ENCODE peak calls at places on chromosomes 6 and 20, in nine cellular contexts. One of them, this sample, is unnamed.

GRCh38 chr20:51345601-51346101 is 196.9 kb downstream of the NFATC2 start:
- DNase-seq in GM19239: no peak
- DNase-seq in trophoblast cell: peak
- DNase-seq in esophagus squamous epithelium: no peak
- DNase-seq in activated naive CD4-positive, alpha-beta T cell treated with anti-CD3 and anti-CD28 coated beads for 36 hours: no peak
- DNase-seq in head of caudate nucleus: no peak
- DNase-seq in GM04503: no peak
- DNase-seq in CMK: no peak
- DNase-seq in pancreas: no peak
- DNase-seq in this sample: no peak

GRCh38 chr6:111306104-111306888 is 176.7 kb downstream of the REV3L start:
- DNase-seq in head of caudate nucleus: no peak
- DNase-seq in activated naive CD4-positive, alpha-beta T cell treated with anti-CD3 and anti-CD28 coated beads for 36 hours: no peak
- DNase-seq in GM19239: no peak
- DNase-seq in pancreas: no peak
- DNase-seq in esophagus squamous epithelium: no peak
- DNase-seq in GM04503: no peak
- DNase-seq in trophoblast cell: no peak
- DNase-seq in CMK: no peak
- DNase-seq in this sample: no peak

GRCh38 chr20:19806806-19807691 is 49.0 kb downstream of the RIN2 start:
- DNase-seq in trophoblast cell: no peak
- DNase-seq in pancreas: peak
- DNase-seq in CMK: no peak
- DNase-seq in activated naive CD4-positive, alpha-beta T cell treated with anti-CD3 and anti-CD28 coated beads for 36 hours: no peak
- DNase-seq in GM19239: no peak
- DNase-seq in esophagus squamous epithelium: no peak
- DNase-seq in head of caudate nucleus: no peak
- DNase-seq in GM04503: no peak
- DNase-seq in this sample: no peak

GRCh38 chr20:53402233-53403005 is 191.2 kb downstream of the ZNF217 start:
- DNase-seq in activated naive CD4-positive, alpha-beta T cell treated with anti-CD3 and anti-CD28 coated beads for 36 hours: peak
- DNase-seq in CMK: no peak
- DNase-seq in trophoblast cell: no peak
- DNase-seq in GM04503: no peak
- DNase-seq in head of caudate nucleus: no peak
- DNase-seq in GM19239: no peak
- DNase-seq in esophagus squamous epithelium: no peak
- DNase-seq in pancreas: no peak
- DNase-seq in this sample: no peak

GRCh38 chr20:19628570-19629134 is 129.4 kb upstream of the RIN2 start:
- DNase-seq in GM19239: peak
- DNase-seq in activated naive CD4-positive, alpha-beta T cell treated with anti-CD3 and anti-CD28 coated beads for 36 hours: peak
- DNase-seq in CMK: peak
- DNase-seq in pancreas: peak
- DNase-seq in trophoblast cell: peak
- DNase-seq in GM04503: peak
- DNase-seq in head of caudate nucleus: peak
- DNase-seq in esophagus squamous epithelium: no peak
- DNase-seq in this sample: peak

GRCh38 chr6:80605165-80605989 is 498.9 kb downstream of the BCKDHB start:
- DNase-seq in head of caudate nucleus: no peak
- DNase-seq in GM04503: no peak
- DNase-seq in trophoblast cell: no peak
- DNase-seq in esophagus squamous epithelium: no peak
- DNase-seq in GM19239: peak
- DNase-seq in pancreas: no peak
- DNase-seq in CMK: peak
- DNase-seq in activated naive CD4-positive, alpha-beta T cell treated with anti-CD3 and anti-CD28 coated beads for 36 hours: no peak
- DNase-seq in this sample: peak

GRCh38 chr6:144285798-144286502 is 815 bp downstream of the UTRN start:
- DNase-seq in activated naive CD4-positive, alpha-beta T cell treated with anti-CD3 and anti-CD28 coated beads for 36 hours: peak
- DNase-seq in GM04503: peak
- DNase-seq in GM19239: peak
- DNase-seq in trophoblast cell: peak
- DNase-seq in pancreas: peak
- DNase-seq in head of caudate nucleus: peak
- DNase-seq in esophagus squamous epithelium: no peak
- DNase-seq in CMK: no peak
- DNase-seq in this sample: peak

GRCh38 chr6:14008809-14009208 is 84.1 kb downstream of the RNF182 start:
- DNase-seq in activated naive CD4-positive, alpha-beta T cell treated with anti-CD3 and anti-CD28 coated beads for 36 hours: no peak
- DNase-seq in GM19239: no peak
- DNase-seq in pancreas: no peak
- DNase-seq in head of caudate nucleus: no peak
- DNase-seq in GM04503: no peak
- DNase-seq in CMK: no peak
- DNase-seq in trophoblast cell: no peak
- DNase-seq in esophagus squamous epithelium: no peak
- DNase-seq in this sample: no peak

GRCh38 chr6:167588181-167588919 is 238.4 kb upstream of the AFDN start:
- DNase-seq in trophoblast cell: no peak
- DNase-seq in activated naive CD4-positive, alpha-beta T cell treated with anti-CD3 and anti-CD28 coated beads for 36 hours: no peak
- DNase-seq in GM19239: no peak
- DNase-seq in CMK: no peak
- DNase-seq in GM04503: no peak
- DNase-seq in esophagus squamous epithelium: no peak
- DNase-seq in pancreas: no peak
- DNase-seq in head of caudate nucleus: peak
- DNase-seq in this sample: peak

GRCh38 chr6:157056275-157056674 is 267.0 kb downstream of the TMEM242 start:
- DNase-seq in activated naive CD4-positive, alpha-beta T cell treated with anti-CD3 and anti-CD28 coated beads for 36 hours: peak
- DNase-seq in trophoblast cell: no peak
- DNase-seq in head of caudate nucleus: no peak
- DNase-seq in GM19239: no peak
- DNase-seq in pancreas: no peak
- DNase-seq in CMK: no peak
- DNase-seq in GM04503: no peak
- DNase-seq in esophagus squamous epithelium: no peak
- DNase-seq in this sample: no peak

GRCh38 chr20:46132705-46133120 is 14.6 kb downstream of the CD40 start:
- DNase-seq in activated naive CD4-positive, alpha-beta T cell treated with anti-CD3 and anti-CD28 coated beads for 36 hours: peak
- DNase-seq in GM04503: no peak
- DNase-seq in head of caudate nucleus: peak
- DNase-seq in trophoblast cell: peak
- DNase-seq in pancreas: peak
- DNase-seq in GM19239: peak
- DNase-seq in esophagus squamous epithelium: no peak
- DNase-seq in CMK: no peak
- DNase-seq in this sample: peak

GRCh38 chr6:106039836-106040592 is 46.1 kb upstream of the PRDM1 start:
- DNase-seq in activated naive CD4-positive, alpha-beta T cell treated with anti-CD3 and anti-CD28 coated beads for 36 hours: no peak
- DNase-seq in GM19239: no peak
- DNase-seq in CMK: no peak
- DNase-seq in trophoblast cell: no peak
- DNase-seq in esophagus squamous epithelium: no peak
- DNase-seq in pancreas: no peak
- DNase-seq in GM04503: no peak
- DNase-seq in head of caudate nucleus: no peak
- DNase-seq in this sample: no peak

GRCh38 chr20:2108498-2108897 is 6.9 kb downstream of the STK35 start:
- DNase-seq in GM04503: no peak
- DNase-seq in CMK: no peak
- DNase-seq in esophagus squamous epithelium: no peak
- DNase-seq in trophoblast cell: no peak
- DNase-seq in GM19239: no peak
- DNase-seq in head of caudate nucleus: no peak
- DNase-seq in pancreas: no peak
- DNase-seq in activated naive CD4-positive, alpha-beta T cell treated with anti-CD3 and anti-CD28 coated beads for 36 hours: no peak
- DNase-seq in this sample: no peak

GRCh38 chr20:2751868-2752630 is 48.4 kb downstream of the CPXM1 start:
- DNase-seq in pancreas: no peak
- DNase-seq in head of caudate nucleus: no peak
- DNase-seq in CMK: no peak
- DNase-seq in trophoblast cell: no peak
- DNase-seq in GM19239: peak
- DNase-seq in GM04503: no peak
- DNase-seq in esophagus squamous epithelium: no peak
- DNase-seq in activated naive CD4-positive, alpha-beta T cell treated with anti-CD3 and anti-CD28 coated beads for 36 hours: peak
- DNase-seq in this sample: no peak

GRCh38 chr6:12494161-12494560 is 204.0 kb downstream of the EDN1 start:
- DNase-seq in trophoblast cell: no peak
- DNase-seq in CMK: no peak
- DNase-seq in esophagus squamous epithelium: no peak
- DNase-seq in head of caudate nucleus: no peak
- DNase-seq in activated naive CD4-positive, alpha-beta T cell treated with anti-CD3 and anti-CD28 coated beads for 36 hours: no peak
- DNase-seq in GM19239: no peak
- DNase-seq in pancreas: no peak
- DNase-seq in GM04503: no peak
- DNase-seq in this sample: no peak

GRCh38 chr6:35483490-35483889 is 13.4 kb downstream of the TEAD3 start:
- DNase-seq in GM04503: no peak
- DNase-seq in head of caudate nucleus: no peak
- DNase-seq in esophagus squamous epithelium: no peak
- DNase-seq in trophoblast cell: no peak
- DNase-seq in GM19239: no peak
- DNase-seq in activated naive CD4-positive, alpha-beta T cell treated with anti-CD3 and anti-CD28 coated beads for 36 hours: no peak
- DNase-seq in pancreas: no peak
- DNase-seq in CMK: no peak
- DNase-seq in this sample: no peak

GRCh38 chr6:1468126-1468525 is 78.8 kb downstream of the FOXF2 start:
- DNase-seq in esophagus squamous epithelium: no peak
- DNase-seq in CMK: no peak
- DNase-seq in pancreas: no peak
- DNase-seq in head of caudate nucleus: no peak
- DNase-seq in activated naive CD4-positive, alpha-beta T cell treated with anti-CD3 and anti-CD28 coated beads for 36 hours: no peak
- DNase-seq in GM04503: no peak
- DNase-seq in GM19239: no peak
- DNase-seq in trophoblast cell: no peak
- DNase-seq in this sample: no peak

GRCh38 chr6:8658391-8658790 is 223.0 kb upstream of the SLC35B3 start:
- DNase-seq in esophagus squamous epithelium: no peak
- DNase-seq in trophoblast cell: no peak
- DNase-seq in CMK: no peak
- DNase-seq in GM04503: no peak
- DNase-seq in pancreas: no peak
- DNase-seq in head of caudate nucleus: no peak
- DNase-seq in activated naive CD4-positive, alpha-beta T cell treated with anti-CD3 and anti-CD28 coated beads for 36 hours: no peak
- DNase-seq in GM19239: no peak
- DNase-seq in this sample: no peak